ENCODE peak calls at places on chromosomes 11 and 22, in nine cellular contexts. X, G, Y, E, J, A, F, P and S are unnamed samples.

GRCh38 chr11:126163074-126163700 is 48.3 kb downstream of the RPUSD4 start:
- DNase-seq in E (peak; percentile 6), A (no peak), G (peak; percentile 88), X (no peak), P (no peak), Y (peak; percentile 95), J (no peak), F (no peak), S (no peak)

GRCh38 chr22:17199131-17199731 is 20.0 kb downstream of the ADA2 start:
- DNase-seq in P (no peak), A (no peak), E (no peak), J (no peak), Y (no peak), G (peak; percentile 21), F (no peak), X (no peak), S (no peak)

GRCh38 chr22:47630741-47631534 is 868.5 kb downstream of the TBC1D22A start:
- DNase-seq in E (no peak), F (no peak), P (no peak), A (no peak), Y (no peak), J (no peak), G (no peak), X (no peak), S (no peak)

GRCh38 chr22:27993201-27993635 is 74.2 kb upstream of the PITPNB start:
- DNase-seq in P (no peak), G (no peak), E (no peak), Y (no peak), A (no peak), J (no peak), X (no peak), F (no peak), S (no peak)

GRCh38 chr11:111447931-111448330 is 64.3 kb downstream of the BTG4 start:
- DNase-seq in E (no peak), G (no peak), P (no peak), F (no peak), Y (no peak), J (no peak), X (no peak), A (no peak), S (no peak)

GRCh38 chr11:35393093-35393492 is 26.3 kb downstream of the SLC1A2 start:
- DNase-seq in E (no peak), G (no peak), A (no peak), X (no peak), F (no peak), J (no peak), Y (no peak), P (no peak), S (no peak)

GRCh38 chr11:128904303-128904871 is 13.2 kb downstream of the KCNJ5 start:
- DNase-seq in Y (no peak), G (no peak), X (no peak), E (no peak), J (no peak), P (no peak), F (no peak), A (no peak), S (no peak)

GRCh38 chr22:25448435-25449051 is 115.9 kb upstream of the GRK3 start:
- DNase-seq in X (no peak), E (no peak), F (no peak), A (no peak), J (no peak), G (peak; percentile 23), P (no peak), Y (peak; percentile 4), S (peak; percentile 12)

GRCh38 chr11:117814204-117814765 is 10.3 kb downstream of the FXYD2 start:
- DNase-seq in G (no peak), E (peak; percentile 42), X (no peak), F (no peak), A (no peak), Y (no peak), J (no peak), P (no peak), S (no peak)

GRCh38 chr22:39362932-39363331 is 13.1 kb downstream of the SYNGR1 start:
- DNase-seq in J (no peak), Y (no peak), X (no peak), G (no peak), A (no peak), F (no peak), P (no peak), E (no peak), S (no peak)

GRCh38 chr11:113249491-113249763 is 65.0 kb upstream of the TTC12 start:
- DNase-seq in Y (no peak), G (no peak), P (no peak), A (no peak), E (peak; percentile 1), X (no peak), J (no peak), F (no peak), S (peak; percentile 2)

GRCh38 chr11:107689317-107690202 is 22.3 kb downstream of the SLN start:
- DNase-seq in J (peak; percentile 45), F (peak; percentile 36), P (no peak), X (peak; percentile 46), E (peak; percentile 47), A (peak; percentile 26), G (peak; percentile 58), Y (no peak), S (peak; percentile 62)

GRCh38 chr11:61499816-61500491 is 8.6 kb upstream of the LRRC10B start:
- DNase-seq in Y (no peak), E (no peak), G (no peak), F (no peak), X (no peak), J (no peak), P (no peak), A (no peak), S (no peak)

GRCh38 chr11:113876074-113876797 is 864 bp upstream of the USP28 start:
- DNase-seq in G (no peak), Y (no peak), E (no peak), J (no peak), X (no peak), A (no peak), P (no peak), F (no peak), S (no peak)